ENCODE peak calls at places on chromosome 20, in five cellular contexts. One of them, this sample, is unnamed.

GRCh38 chr20:62198496-62198895 is 15.7 kb downstream of the MTG2 start:
- DNase-seq in HepG2: no peak
- DNase-seq in SK-N-SH: no peak
- DNase-seq in GM12878: no peak
- DNase-seq in stomach: no peak
- DNase-seq in this sample: no peak

GRCh38 chr20:8583209-8584106 is 451.4 kb downstream of the PLCB1 start:
- DNase-seq in HepG2: peak
- DNase-seq in SK-N-SH: no peak
- DNase-seq in GM12878: no peak
- DNase-seq in stomach: no peak
- DNase-seq in this sample: peak

GRCh38 chr20:24766826-24767622 is 182.0 kb upstream of the CST7 start:
- DNase-seq in HepG2: no peak
- DNase-seq in SK-N-SH: no peak
- DNase-seq in GM12878: no peak
- DNase-seq in stomach: peak
- DNase-seq in this sample: no peak

GRCh38 chr20:38725959-38726848 is 1.9 kb downstream of the SLC32A1 start:
- DNase-seq in HepG2: peak
- DNase-seq in SK-N-SH: peak
- DNase-seq in GM12878: no peak
- DNase-seq in stomach: peak
- DNase-seq in this sample: no peak

GRCh38 chr20:32028647-32029372 is 18.6 kb downstream of the CCM2L start:
- DNase-seq in HepG2: peak
- DNase-seq in SK-N-SH: peak
- DNase-seq in GM12878: no peak
- DNase-seq in stomach: no peak
- DNase-seq in this sample: no peak

GRCh38 chr20:44091026-44091425 is 96.0 kb downstream of the JPH2 start:
- DNase-seq in HepG2: no peak
- DNase-seq in SK-N-SH: no peak
- DNase-seq in GM12878: no peak
- DNase-seq in stomach: no peak
- DNase-seq in this sample: no peak

GRCh38 chr20:21125072-21125848 is 622 bp upstream of the KIZ start:
- DNase-seq in HepG2: peak
- DNase-seq in SK-N-SH: peak
- DNase-seq in GM12878: no peak
- DNase-seq in stomach: peak
- DNase-seq in this sample: no peak

GRCh38 chr20:63877755-63878470 is 12.8 kb downstream of the TPD52L2 start:
- DNase-seq in HepG2: no peak
- DNase-seq in SK-N-SH: no peak
- DNase-seq in GM12878: no peak
- DNase-seq in stomach: no peak
- DNase-seq in this sample: no peak

GRCh38 chr20:57435105-57435497 is 43.9 kb downstream of the RBM38 start:
- DNase-seq in HepG2: no peak
- DNase-seq in SK-N-SH: no peak
- DNase-seq in GM12878: no peak
- DNase-seq in stomach: no peak
- DNase-seq in this sample: no peak

GRCh38 chr20:21118138-21118537 is 7.7 kb upstream of the KIZ start:
- DNase-seq in HepG2: no peak
- DNase-seq in SK-N-SH: no peak
- DNase-seq in GM12878: no peak
- DNase-seq in stomach: no peak
- DNase-seq in this sample: no peak

GRCh38 chr20:51732454-51732791 is 35.8 kb downstream of the ATP9A start:
- DNase-seq in HepG2: no peak
- DNase-seq in SK-N-SH: no peak
- DNase-seq in GM12878: no peak
- DNase-seq in stomach: no peak
- DNase-seq in this sample: no peak

GRCh38 chr20:25243416-25243979 is 4.4 kb upstream of the PYGB start:
- DNase-seq in HepG2: no peak
- DNase-seq in SK-N-SH: no peak
- DNase-seq in GM12878: no peak
- DNase-seq in stomach: no peak
- DNase-seq in this sample: no peak

GRCh38 chr20:53914091-53914860 is 156.1 kb downstream of the BCAS1 start:
- DNase-seq in HepG2: no peak
- DNase-seq in SK-N-SH: no peak
- DNase-seq in GM12878: no peak
- DNase-seq in stomach: no peak
- DNase-seq in this sample: no peak

GRCh38 chr20:23879328-23879798 is at the start of gene CST5:
- DNase-seq in HepG2: no peak
- DNase-seq in SK-N-SH: no peak
- DNase-seq in GM12878: no peak
- DNase-seq in stomach: no peak
- DNase-seq in this sample: no peak

GRCh38 chr20:4610871-4611270 is 110.8 kb upstream of the PRND start:
- DNase-seq in HepG2: no peak
- DNase-seq in SK-N-SH: no peak
- DNase-seq in GM12878: no peak
- DNase-seq in stomach: no peak
- DNase-seq in this sample: no peak

GRCh38 chr20:47283411-47283810 is 73.1 kb downstream of the ZMYND8 start:
- DNase-seq in HepG2: no peak
- DNase-seq in SK-N-SH: no peak
- DNase-seq in GM12878: no peak
- DNase-seq in stomach: no peak
- DNase-seq in this sample: no peak

GRCh38 chr20:50713677-50714101 is 17.7 kb upstream of the PARD6B start:
- DNase-seq in HepG2: no peak
- DNase-seq in SK-N-SH: no peak
- DNase-seq in GM12878: no peak
- DNase-seq in stomach: peak
- DNase-seq in this sample: no peak

GRCh38 chr20:63538204-63539091 is 1.3 kb upstream of the PTK6 start:
- DNase-seq in HepG2: peak
- DNase-seq in SK-N-SH: no peak
- DNase-seq in GM12878: no peak
- DNase-seq in stomach: peak
- DNase-seq in this sample: no peak

GRCh38 chr20:53163486-53163885 is 191.3 kb downstream of the TSHZ2 start:
- DNase-seq in HepG2: no peak
- DNase-seq in SK-N-SH: no peak
- DNase-seq in GM12878: no peak
- DNase-seq in stomach: no peak
- DNase-seq in this sample: no peak

GRCh38 chr20:25036331-25036936 is 21.5 kb downstream of the ACSS1 start:
- DNase-seq in HepG2: no peak
- DNase-seq in SK-N-SH: no peak
- DNase-seq in GM12878: no peak
- DNase-seq in stomach: no peak
- DNase-seq in this sample: no peak

GRCh38 chr20:21424846-21425245 is 27.5 kb upstream of the NKX2-4 start:
- DNase-seq in HepG2: no peak
- DNase-seq in SK-N-SH: no peak
- DNase-seq in GM12878: no peak
- DNase-seq in stomach: no peak
- DNase-seq in this sample: no peak

GRCh38 chr20:32685541-32686529 is 12.1 kb upstream of the C20orf203 start:
- DNase-seq in HepG2: peak
- DNase-seq in SK-N-SH: peak
- DNase-seq in GM12878: no peak
- DNase-seq in stomach: no peak
- DNase-seq in this sample: peak

GRCh38 chr20:41309817-41310216 is 7.7 kb downstream of the ZHX3 start:
- DNase-seq in HepG2: no peak
- DNase-seq in SK-N-SH: no peak
- DNase-seq in GM12878: no peak
- DNase-seq in stomach: no peak
- DNase-seq in this sample: no peak

GRCh38 chr20:23631981-23632710 is 5.6 kb downstream of the CST3 start:
- DNase-seq in HepG2: no peak
- DNase-seq in SK-N-SH: no peak
- DNase-seq in GM12878: no peak
- DNase-seq in stomach: no peak
- DNase-seq in this sample: no peak

GRCh38 chr20:17875106-17875980 is 93.3 kb downstream of the SNX5 start:
- DNase-seq in HepG2: peak
- DNase-seq in SK-N-SH: no peak
- DNase-seq in GM12878: no peak
- DNase-seq in stomach: peak
- DNase-seq in this sample: no peak
- TF ChIP-seq POLR2AphosphoS5 in HepG2: peak
- TF ChIP-seq POLR2AphosphoS5 in SK-N-SH: no peak
- TF ChIP-seq POLR2AphosphoS5 in GM12878: no peak
- TF ChIP-seq POLR2AphosphoS5 in stomach: peak
- TF ChIP-seq POLR2AphosphoS5 in this sample: no peak

GRCh38 chr20:45448250-45448649 is 21.3 kb upstream of the WFDC2 start:
- DNase-seq in HepG2: no peak
- DNase-seq in SK-N-SH: no peak
- DNase-seq in GM12878: no peak
- DNase-seq in stomach: no peak
- DNase-seq in this sample: no peak
- H3K4me3 ChIP-seq in HepG2: no peak
- H3K4me3 ChIP-seq in SK-N-SH: no peak
- H3K4me3 ChIP-seq in GM12878: no peak
- H3K4me3 ChIP-seq in stomach: no peak
- H3K4me3 ChIP-seq in this sample: no peak

GRCh38 chr20:48706710-48707339 is 121.0 kb downstream of the PREX1 start:
- DNase-seq in HepG2: no peak
- DNase-seq in SK-N-SH: no peak
- DNase-seq in GM12878: no peak
- DNase-seq in stomach: no peak
- DNase-seq in this sample: no peak
- TF ChIP-seq POLR2AphosphoS5 in HepG2: no peak
- TF ChIP-seq POLR2AphosphoS5 in SK-N-SH: no peak
- TF ChIP-seq POLR2AphosphoS5 in GM12878: no peak
- TF ChIP-seq POLR2AphosphoS5 in stomach: no peak
- TF ChIP-seq POLR2AphosphoS5 in this sample: no peak

GRCh38 chr20:36950432-36951197 is 893 bp downstream of the SAMHD1 start:
- DNase-seq in HepG2: no peak
- DNase-seq in SK-N-SH: no peak
- DNase-seq in GM12878: no peak
- DNase-seq in stomach: peak
- DNase-seq in this sample: no peak
- H3K4me3 ChIP-seq in HepG2: peak
- H3K4me3 ChIP-seq in SK-N-SH: peak
- H3K4me3 ChIP-seq in GM12878: peak
- H3K4me3 ChIP-seq in stomach: peak
- H3K4me3 ChIP-seq in this sample: peak

GRCh38 chr20:42855896-42856295 is 333.8 kb downstream of the PTPRT start:
- DNase-seq in HepG2: no peak
- DNase-seq in SK-N-SH: no peak
- DNase-seq in GM12878: no peak
- DNase-seq in stomach: no peak
- DNase-seq in this sample: no peak

GRCh38 chr20:42852691-42853090 is 337.0 kb downstream of the PTPRT start:
- DNase-seq in HepG2: no peak
- DNase-seq in SK-N-SH: no peak
- DNase-seq in GM12878: no peak
- DNase-seq in stomach: no peak
- DNase-seq in this sample: no peak

GRCh38 chr20:42857446-42857845 is 332.3 kb downstream of the PTPRT start:
- DNase-seq in HepG2: no peak
- DNase-seq in SK-N-SH: no peak
- DNase-seq in GM12878: no peak
- DNase-seq in stomach: no peak
- DNase-seq in this sample: no peak
- TF ChIP-seq POLR2AphosphoS5 in HepG2: no peak
- TF ChIP-seq POLR2AphosphoS5 in SK-N-SH: no peak
- TF ChIP-seq POLR2AphosphoS5 in GM12878: no peak
- TF ChIP-seq POLR2AphosphoS5 in stomach: no peak
- TF ChIP-seq POLR2AphosphoS5 in this sample: no peak